ENCODE peak calls at places on chromosomes 13 and 19, in nine cellular contexts. J, B, G, T, K, U, M, H and W are unnamed samples.
A peak's percentile ranks its signal among the peaks of the same experiment; 100 is the strongest.

GRCh38 chr13:80168089-80168850 is 172.7 kb downstream of the SPRY2 start:
- DNase-seq in T (peak; percentile 4), B (no peak), K (peak; percentile 30), G (peak; percentile 33), M (peak; percentile 60), H (peak; percentile 41), J (no peak), U (no peak), W (no peak)

GRCh38 chr19:46620716-46621115 is 4.2 kb downstream of the PTGIR start:
- DNase-seq in J (no peak), H (no peak), K (peak; percentile 75), B (no peak), U (no peak), G (peak; percentile 55), M (peak; percentile 63), T (no peak), W (no peak)

GRCh38 chr13:95608640-95609280 is 35.7 kb downstream of the DZIP1 start:
- DNase-seq in B (no peak), M (peak; percentile 25), U (no peak), J (no peak), T (no peak), H (no peak), K (no peak), G (no peak), W (no peak)

GRCh38 chr13:92972751-92973150 is 253.9 kb upstream of the GPC6 start:
- DNase-seq in H (no peak), T (no peak), B (no peak), U (no peak), J (no peak), K (no peak), M (no peak), G (no peak), W (no peak)

GRCh38 chr19:49792829-49793560 is 20.1 kb downstream of the FUZ start:
- DNase-seq in G (no peak), B (no peak), K (no peak), H (no peak), U (no peak), T (no peak), J (no peak), M (no peak), W (no peak)

GRCh38 chr13:78601124-78601885 is 2.0 kb downstream of the POU4F1 start:
- DNase-seq in U (no peak), M (peak; percentile 12), G (peak; percentile 27), T (no peak), H (peak; percentile 21), K (peak; percentile 15), B (no peak), J (no peak), W (no peak)

GRCh38 chr19:18297308-18297707 is 15.9 kb upstream of the JUND start:
- DNase-seq in B (no peak), T (no peak), G (peak; percentile 44), M (no peak), U (no peak), J (no peak), H (no peak), K (no peak), W (no peak)

GRCh38 chr13:20193142-20193923 is 595 bp upstream of the GJB2 start:
- DNase-seq in U (no peak), K (no peak), B (no peak), H (no peak), M (no peak), J (no peak), T (no peak), G (no peak), W (no peak)

GRCh38 chr19:7200739-7201138 is 93.5 kb downstream of the INSR start:
- DNase-seq in B (no peak), U (no peak), M (no peak), H (no peak), G (no peak), T (no peak), K (no peak), J (no peak), W (no peak)

GRCh38 chr19:7199613-7200533 is 94.3 kb downstream of the INSR start:
- DNase-seq in G (no peak), M (no peak), T (no peak), J (no peak), K (no peak), H (peak; percentile 14), U (no peak), B (no peak), W (no peak)

GRCh38 chr19:7197169-7197759 is 97.0 kb downstream of the INSR start:
- DNase-seq in U (peak; percentile 90), J (peak; percentile 94), K (peak; percentile 95), M (peak; percentile 96), T (peak; percentile 63), G (peak; percentile 96), H (peak; percentile 96), B (peak; percentile 52), W (peak; percentile 91)

GRCh38 chr19:7196721-7197168 is 97.5 kb downstream of the INSR start:
- DNase-seq in K (peak; percentile 59), J (peak; percentile 74), G (peak; percentile 36), M (peak; percentile 52), B (no peak), T (no peak), H (no peak), U (no peak), W (no peak)

DNA sequence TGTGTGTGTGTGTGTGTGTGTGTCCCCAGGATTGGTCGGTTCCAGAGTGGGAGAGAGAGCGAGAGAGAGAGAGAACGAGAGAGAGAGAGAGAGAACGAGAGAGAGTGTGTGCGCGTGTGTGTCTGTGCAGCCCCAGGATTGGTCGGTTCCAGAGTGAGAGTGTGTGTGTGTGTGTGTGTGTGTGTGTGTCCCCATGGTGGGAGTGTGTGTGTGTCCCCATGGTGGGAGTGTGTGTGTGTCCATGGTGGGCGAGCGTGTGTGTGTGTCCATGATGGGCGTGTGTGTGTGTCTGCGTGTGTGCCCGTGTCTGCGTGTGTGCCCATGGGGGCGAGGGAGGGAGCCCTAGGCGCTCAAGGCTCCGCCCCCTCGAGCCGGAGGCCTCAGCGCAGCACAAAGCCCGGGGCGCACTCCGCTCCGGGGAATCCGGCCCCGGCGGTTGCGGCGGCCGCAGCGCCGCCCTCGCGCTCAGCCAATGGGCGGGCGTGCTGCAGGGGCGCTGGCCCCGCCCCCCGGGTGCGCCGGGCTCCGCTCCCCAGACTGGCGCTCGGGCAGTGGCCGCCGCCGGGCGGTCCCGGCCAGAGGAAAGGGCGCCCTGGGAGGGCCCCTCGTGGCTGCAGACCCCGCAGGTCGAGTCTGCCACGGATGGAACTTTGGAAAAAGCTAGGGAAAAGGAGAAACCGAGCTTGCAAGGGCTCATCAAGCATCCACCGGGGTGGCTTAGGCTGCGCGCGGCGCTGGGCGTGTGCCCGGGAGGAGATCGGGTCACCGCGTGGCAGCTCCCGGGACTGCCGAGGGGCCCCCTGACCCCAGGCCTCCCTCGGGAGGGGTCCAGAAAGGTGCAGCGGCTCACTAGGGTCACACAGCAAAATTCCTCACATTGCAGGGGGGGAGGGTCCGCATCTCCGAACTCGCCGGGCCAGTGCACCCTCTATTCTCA is 96.2 kb downstream of the INSR start:
- DNase-seq in T (peak; percentile 43), G (peak; percentile 97), B (peak; percentile 51), K (peak; percentile 94), H (peak; percentile 96), J (peak; percentile 83), M (peak; percentile 90), U (peak; percentile 94), W (peak; percentile 93)
- TF ChIP-seq CTCF in T (no peak), G (no peak), B (no peak), K (no peak), H (no peak), J (peak; percentile 26), M (no peak), U (no peak), W (peak; percentile 62)

GRCh38 chr13:94586371-94586770 is 9.6 kb downstream of the TGDS start:
- DNase-seq in J (no peak), G (no peak), M (no peak), T (no peak), K (no peak), U (no peak), H (no peak), B (no peak), W (no peak)

GRCh38 chr13:94588575-94588974 is 7.4 kb downstream of the TGDS start:
- DNase-seq in U (no peak), M (no peak), K (no peak), J (no peak), H (no peak), B (no peak), G (no peak), T (no peak), W (no peak)

GRCh38 chr13:94590744-94591143 is 5.2 kb downstream of the TGDS start:
- DNase-seq in H (no peak), J (no peak), K (no peak), T (no peak), U (no peak), G (no peak), M (no peak), B (no peak), W (no peak)

GRCh38 chr13:94583926-94584325 is 12.0 kb downstream of the TGDS start:
- DNase-seq in H (no peak), J (no peak), T (no peak), U (no peak), K (peak; percentile 14), B (no peak), G (peak; percentile 18), M (peak; percentile 60), W (no peak)

DNA sequence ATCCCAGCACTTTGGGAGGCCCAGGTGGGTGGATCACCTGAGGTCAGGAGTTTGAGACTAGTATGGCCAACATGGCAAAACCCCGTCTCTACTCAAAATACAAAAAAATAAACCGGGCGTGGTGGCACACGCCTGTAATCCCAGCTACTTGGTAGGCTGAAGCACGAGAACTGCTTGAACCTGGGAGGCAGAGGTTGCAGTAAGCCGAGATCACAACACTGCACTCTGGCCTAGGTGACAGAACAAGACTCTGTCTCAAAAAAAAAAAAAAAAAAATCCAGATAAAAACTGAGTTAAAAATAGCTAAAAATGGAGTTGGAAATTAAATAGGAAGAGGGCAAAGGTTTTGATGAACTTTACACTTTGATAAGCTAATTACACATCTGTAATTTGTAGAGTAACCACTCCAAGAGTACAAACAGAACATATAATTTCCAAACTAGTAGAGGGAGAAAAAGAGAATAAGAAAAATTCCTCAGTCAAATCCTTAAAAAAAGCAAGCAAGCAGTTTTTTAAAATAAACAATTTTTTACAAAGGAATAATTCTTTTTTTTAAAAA is 10.3 kb downstream of the TGDS start:
- DNase-seq in M (no peak), B (no peak), K (no peak), U (no peak), G (no peak), J (no peak), H (no peak), T (no peak), W (no peak)
- TF ChIP-seq CTCF in M (no peak), B (no peak), K (no peak), U (no peak), G (no peak), J (no peak), H (no peak), T (no peak), W (no peak)

GRCh38 chr19:58554494-58555368 is at the start of gene CHMP2A:
- DNase-seq in J (peak; percentile 97), T (peak; percentile 72), B (peak; percentile 81), U (peak; percentile 99), M (peak; percentile 94), H (peak; percentile 96), G (peak; percentile 98), K (peak; percentile 97), W (peak; percentile 99)
- TF ChIP-seq CTCF in J (no peak), T (no peak), B (no peak), U (no peak), M (no peak), H (no peak), G (no peak), K (no peak), W (no peak)

DNA sequence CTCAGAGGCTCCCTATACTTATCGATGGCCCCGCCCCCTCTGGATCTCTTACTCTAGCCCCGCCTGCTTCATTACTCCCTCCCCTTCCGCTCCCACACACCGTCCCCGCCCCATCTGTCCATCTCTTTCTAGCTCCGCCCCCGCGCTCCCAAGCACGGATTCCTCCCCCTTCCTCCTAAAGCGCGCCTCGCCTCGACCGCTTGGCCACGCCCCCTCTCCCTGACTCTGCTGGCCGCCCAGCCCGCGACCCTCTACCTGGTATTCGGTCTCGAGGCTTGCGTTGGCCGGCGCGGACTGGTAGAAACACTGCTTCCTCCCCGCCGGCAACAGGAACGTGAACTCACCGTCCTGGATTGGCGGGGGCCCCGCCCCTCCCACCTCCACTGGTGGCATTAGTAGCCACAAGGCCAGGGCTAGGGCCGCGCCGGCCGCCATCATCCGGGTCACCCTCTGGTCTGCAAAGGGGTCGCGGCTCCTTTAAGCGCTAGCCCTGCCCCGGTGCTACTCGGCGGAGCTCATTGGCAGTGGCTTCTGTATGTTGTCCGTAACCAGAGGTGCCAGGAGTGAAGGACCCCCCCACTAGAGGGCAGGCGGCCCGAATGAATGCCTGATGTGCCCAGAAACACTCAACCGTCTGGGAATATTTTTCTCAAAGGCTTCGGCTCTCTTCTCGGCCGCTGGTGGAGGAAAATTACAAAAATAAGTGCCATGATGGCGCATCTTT is at the start of gene TMED1:
- DNase-seq in J (peak; percentile 100), M (peak; percentile 99), H (peak; percentile 99), B (peak; percentile 94), K (peak; percentile 99), T (peak; percentile 94), G (peak; percentile 100), U (peak; percentile 99), W (peak; percentile 97)
- TF ChIP-seq CTCF in J (no peak), M (no peak), H (no peak), B (no peak), K (peak; percentile 10), T (peak; percentile 17), G (peak; percentile 13), U (peak; percentile 15), W (peak; percentile 43)